ENCODE peak calls at places on chromosomes 13 and 19, in five cellular contexts. T, D, C, R and V are unnamed samples.

GRCh38 chr19:16626796-16627193 is 1.2 kb downstream of the MED26 start:
- DNase-seq in R (no peak), D (no peak), C (no peak), T (no peak), V (no peak)

GRCh38 chr13:75308222-75308621 is 173.7 kb downstream of the TBC1D4 start:
- DNase-seq in T (no peak), R (peak; percentile 27), C (no peak), D (no peak), V (no peak)

GRCh38 chr13:47708386-47708785 is 292.7 kb downstream of the SUCLA2 start:
- DNase-seq in D (no peak), T (no peak), C (no peak), R (no peak), V (no peak)

GRCh38 chr13:33676700-33677048 is 141.3 kb upstream of the RFC3 start:
- DNase-seq in T (no peak), D (no peak), C (no peak), R (no peak), V (peak; percentile 87)

GRCh38 chr19:54030895-54031586 is 32.7 kb downstream of the VSTM1 start:
- DNase-seq in D (no peak), T (no peak), C (no peak), R (no peak), V (no peak)

GRCh38 chr19:33133438-33134031 is 1.6 kb downstream of the WDR88 start:
- DNase-seq in R (no peak), T (no peak), D (no peak), C (no peak), V (peak; percentile 29)

GRCh38 chr19:35066691-35067563 is 25.4 kb downstream of the HPN start:
- DNase-seq in T (peak; percentile 85), D (peak; percentile 91), C (peak; percentile 92), R (peak; percentile 94), V (peak; percentile 95)

GRCh38 chr19:43759515-43759914 is 4.8 kb upstream of the SMG9 start:
- DNase-seq in D (no peak), R (no peak), C (no peak), T (no peak), V (peak; percentile 15)

GRCh38 chr19:31054430-31054829 is 294.8 kb downstream of the TSHZ3 start:
- DNase-seq in T (peak; percentile 23), D (no peak), C (peak; percentile 2), R (peak; percentile 7), V (no peak)

GRCh38 chr19:15721208-15721607 is 6.6 kb upstream of the OR10H2 start:
- DNase-seq in D (no peak), C (no peak), R (no peak), T (no peak), V (no peak)